ENCODE peak calls at places on chromosome X, in seven cellular contexts. F, P, Z, C, L, G and B are unnamed samples.

GRCh38 chrX:64389489-64389888 is 5.8 kb downstream of the MTMR8 start:
- DNase-seq in F (no peak), P (no peak), Z (no peak), C (no peak), L (no peak), G (no peak), B (no peak)

GRCh38 chrX:9285342-9285771 is 179.5 kb upstream of the TBL1X start:
- DNase-seq in F (no peak), P (no peak), Z (peak), C (no peak), L (no peak), G (no peak), B (no peak)

GRCh38 chrX:136622568-136622967 is 25.4 kb upstream of the CD40LG start:
- DNase-seq in F (no peak), P (no peak), Z (no peak), C (no peak), L (no peak), G (no peak), B (no peak)

GRCh38 chrX:14872355-14872754 is 514 bp downstream of the FANCB start:
- DNase-seq in F (no peak), P (no peak), Z (no peak), C (no peak), L (no peak), G (no peak), B (no peak)

GRCh38 chrX:455199-455598 is 68.5 kb upstream of the PPP2R3B start:
- DNase-seq in F (no peak), P (no peak), Z (no peak), C (no peak), L (no peak), G (no peak), B (no peak)

GRCh38 chrX:25003066-25003849 is 12.5 kb downstream of the ARX start:
- DNase-seq in F (no peak), P (no peak), Z (no peak), C (peak), L (peak), G (no peak), B (no peak)

GRCh38 chrX:132022115-132022862 is 813 bp upstream of the STK26 start:
- DNase-seq in F (peak), P (no peak), Z (no peak), C (peak), L (no peak), G (no peak), B (no peak)

GRCh38 chrX:123830309-123830708 is 29.5 kb upstream of the XIAP start:
- DNase-seq in F (peak), P (no peak), Z (no peak), C (peak), L (no peak), G (no peak), B (peak)

GRCh38 chrX:69510137-69510715 is 6.1 kb downstream of the NALF2 start:
- DNase-seq in F (no peak), P (no peak), Z (no peak), C (no peak), L (no peak), G (no peak), B (no peak)

GRCh38 chrX:130715299-130715698 is 187.7 kb downstream of the ENOX2 start:
- DNase-seq in F (peak), P (peak), Z (no peak), C (no peak), L (no peak), G (no peak), B (no peak)

GRCh38 chrX:44872319-44872816 is 620 bp upstream of the KDM6A start:
- DNase-seq in F (no peak), P (peak), Z (peak), C (peak), L (no peak), G (no peak), B (peak)

GRCh38 chrX:108139303-108139702 is 47.7 kb downstream of the ATG4A start:
- DNase-seq in F (no peak), P (peak), Z (no peak), C (peak), L (no peak), G (no peak), B (no peak)

GRCh38 chrX:4484266-4484665 is 770.8 kb upstream of the PRKX start:
- DNase-seq in F (no peak), P (no peak), Z (no peak), C (no peak), L (no peak), G (no peak), B (no peak)

GRCh38 chrX:132171881-132172280 is 44.1 kb upstream of the FRMD7 start:
- DNase-seq in F (no peak), P (no peak), Z (no peak), C (no peak), L (no peak), G (no peak), B (no peak)

GRCh38 chrX:84477114-84477513 is 25.1 kb downstream of the HDX start:
- DNase-seq in F (no peak), P (no peak), Z (no peak), C (no peak), L (no peak), G (no peak), B (no peak)

GRCh38 chrX:75784689-75785491 is at the start of gene MAGEE2:
- DNase-seq in F (no peak), P (no peak), Z (no peak), C (peak), L (no peak), G (no peak), B (no peak)